ENCODE peak calls at places on chromosomes 3 and 15, in six cellular contexts. V is AG09309, B is RWPE1, Q is lower lobe of right lung, P is coronary artery, T is HCT116. X is an unnamed sample.
A peak's percentile ranks its signal among the peaks of the same experiment; 100 is the strongest.

GRCh38 chr3:172616061-172616461 is 92.8 kb upstream of the TNFSF10 start:
- DNase-seq in V (no peak), B (no peak), Q (no peak), P (no peak), T (no peak), X (no peak)

GRCh38 chr3:10002951-10003350 is 16.3 kb upstream of the EMC3 start:
- DNase-seq in V (no peak), B (no peak), Q (no peak), P (no peak), T (no peak), X (no peak)

GRCh38 chr3:14548321-14548729 is 8.2 kb upstream of the GRIP2 start:
- DNase-seq in V (no peak), B (peak; percentile 31), Q (peak; percentile 64), P (no peak), T (peak; percentile 39), X (peak; percentile 59)

GRCh38 chr15:36798366-36798765 is 218.9 kb downstream of the CDIN1 start:
- DNase-seq in V (peak; percentile 74), B (peak; percentile 31), Q (no peak), P (no peak), T (no peak), X (no peak)

GRCh38 chr15:68310178-68310810 is 32.7 kb downstream of the FEM1B start:
- DNase-seq in V (no peak), B (no peak), Q (no peak), P (peak; percentile 73), T (no peak), X (no peak)

GRCh38 chr3:179512398-179512797 is 50.3 kb upstream of the ACTL6A start:
- DNase-seq in V (no peak), B (no peak), Q (no peak), P (no peak), T (no peak), X (no peak)

GRCh38 chr3:120907659-120908029 is 361 bp upstream of the STXBP5L start:
- DNase-seq in V (no peak), B (no peak), Q (no peak), P (no peak), T (no peak), X (no peak)

GRCh38 chr15:77266708-77267387 is 153.1 kb downstream of the PEAK1 start:
- DNase-seq in V (peak; percentile 92), B (no peak), Q (no peak), P (no peak), T (peak; percentile 23), X (no peak)

GRCh38 chr3:66242788-66243463 is 22.1 kb downstream of the SLC25A26 start:
- DNase-seq in V (no peak), B (no peak), Q (no peak), P (no peak), T (no peak), X (no peak)

GRCh38 chr3:150544040-150544439 is 2.3 kb downstream of the SERP1 start:
- DNase-seq in V (peak; percentile 41), B (peak; percentile 24), Q (no peak), P (no peak), T (no peak), X (no peak)

GRCh38 chr3:53191836-53192480 is 30.9 kb downstream of the PRKCD start:
- DNase-seq in V (no peak), B (no peak), Q (no peak), P (no peak), T (no peak), X (no peak)

GRCh38 chr15:64634576-64635485 is 140.6 kb downstream of the RBPMS2 start:
- DNase-seq in V (no peak), B (no peak), Q (no peak), P (no peak), T (no peak), X (peak; percentile 39)

GRCh38 chr3:195080571-195081141 is 190.3 kb downstream of the XXYLT1 start:
- DNase-seq in V (no peak), B (no peak), Q (peak; percentile 41), P (no peak), T (no peak), X (no peak)

GRCh38 chr15:58235961-58236360 is 97.8 kb downstream of the AQP9 start:
- DNase-seq in V (no peak), B (no peak), Q (no peak), P (no peak), T (no peak), X (no peak)

GRCh38 chr3:157436583-157437300 is at the start of gene PTX3:
- DNase-seq in V (peak; percentile 81), B (peak; percentile 36), Q (no peak), P (peak; percentile 75), T (no peak), X (peak; percentile 58)

GRCh38 chr3:73707772-73708171 is 83.0 kb upstream of the PDZRN3 start:
- DNase-seq in V (no peak), B (no peak), Q (no peak), P (no peak), T (no peak), X (no peak)

GRCh38 chr3:23712656-23713559 is 92.8 kb upstream of the UBE2E1 start:
- DNase-seq in V (peak; percentile 89), B (no peak), Q (no peak), P (no peak), T (no peak), X (peak; percentile 27)
- TF ChIP-seq CTCF in V (no peak), B (no peak), Q (peak; percentile 13), P (no peak), T (peak; percentile 36), X (no peak)

GRCh38 chr15:83837946-83838571 is 184.1 kb downstream of the ADAMTSL3 start:
- DNase-seq in V (no peak), B (peak; percentile 26), Q (peak; percentile 52), P (no peak), T (peak; percentile 51), X (peak; percentile 74)
- TF ChIP-seq CTCF in V (peak; percentile 22), B (peak; percentile 52), Q (peak; percentile 39), P (no peak), T (peak; percentile 45), X (peak; percentile 67)

DNA sequence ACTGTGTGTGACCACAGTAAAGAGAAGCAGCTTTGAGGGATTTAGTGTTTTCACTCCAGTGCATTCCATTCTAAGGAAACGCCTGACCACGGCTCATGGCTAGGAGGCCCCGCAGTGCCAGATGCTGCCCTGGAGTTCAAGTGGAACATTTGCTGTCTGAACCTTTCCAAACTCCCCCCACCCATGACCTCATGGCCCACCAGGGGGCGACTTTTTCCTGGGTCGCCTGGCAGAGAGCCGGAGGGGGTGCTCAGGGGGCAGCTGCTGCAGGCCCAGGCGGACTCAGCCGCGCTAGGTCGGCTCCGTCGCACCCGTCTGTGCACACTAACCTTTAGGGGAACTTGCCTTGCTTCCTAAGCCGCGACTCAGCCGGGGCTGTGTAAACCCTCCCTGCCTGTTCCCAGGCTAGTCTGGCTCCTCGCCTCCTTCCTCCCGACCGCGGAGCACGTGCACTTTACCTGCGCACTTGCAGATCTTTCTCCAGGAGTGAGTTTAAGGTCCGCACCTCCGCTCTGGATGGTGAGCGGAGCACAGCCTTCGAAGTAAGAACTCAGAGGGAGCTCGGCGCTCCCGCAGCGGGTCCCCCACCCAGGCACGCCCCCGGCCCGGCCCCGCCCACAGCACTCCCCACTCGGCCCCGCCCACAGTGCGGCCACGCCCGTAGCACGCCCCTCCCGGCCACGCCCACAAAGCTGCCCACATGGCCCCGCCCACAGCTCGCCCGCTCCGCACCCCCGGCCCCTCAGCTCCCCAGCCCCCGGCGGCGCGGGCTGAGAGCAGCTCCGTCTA is at the start of gene OCA2:
- DNase-seq in V (no peak), B (no peak), Q (peak; percentile 79), P (peak; percentile 72), T (no peak), X (no peak)
- TF ChIP-seq CTCF in V (peak; percentile 15), B (no peak), Q (peak; percentile 29), P (no peak), T (no peak), X (no peak)

GRCh38 chr3:58659051-58659675 is 7.4 kb downstream of the FAM3D start:
- DNase-seq in V (no peak), B (no peak), Q (no peak), P (no peak), T (peak; percentile 24), X (peak; percentile 38)
- TF ChIP-seq CTCF in V (peak; percentile 50), B (no peak), Q (peak; percentile 12), P (no peak), T (peak; percentile 51), X (peak; percentile 25)

GRCh38 chr3:12138044-12138443 is 20.7 kb downstream of the TIMP4 start:
- DNase-seq in V (no peak), B (no peak), Q (no peak), P (no peak), T (peak; percentile 8), X (peak; percentile 33)
- TF ChIP-seq CTCF in V (peak; percentile 55), B (peak; percentile 57), Q (peak; percentile 32), P (no peak), T (peak; percentile 87), X (peak; percentile 28)

GRCh38 chr15:96334705-96335428 is 4.4 kb downstream of the NR2F2 start:
- DNase-seq in V (no peak), B (no peak), Q (no peak), P (no peak), T (no peak), X (no peak)
- TF ChIP-seq CTCF in V (no peak), B (no peak), Q (no peak), P (no peak), T (no peak), X (no peak)

GRCh38 chr3:139982404-139982803 is 47.4 kb downstream of the CLSTN2 start:
- DNase-seq in V (no peak), B (peak; percentile 7), Q (no peak), P (no peak), T (no peak), X (no peak)
- TF ChIP-seq CTCF in V (peak; percentile 11), B (no peak), Q (no peak), P (no peak), T (peak; percentile 3), X (no peak)

GRCh38 chr3:114411811-114412803 is 118.3 kb downstream of the TIGIT start:
- DNase-seq in V (no peak), B (peak; percentile 44), Q (no peak), P (no peak), T (peak; percentile 65), X (no peak)
- TF ChIP-seq CTCF in V (no peak), B (no peak), Q (no peak), P (no peak), T (no peak), X (no peak)